ENCODE peak calls at places on chromosomes 1 and 21, in eight cellular contexts. One of them, this sample, is unnamed.

GRCh38 chr21:45457161-45457831 is 52.3 kb downstream of the COL18A1 start:
- DNase-seq in tibial artery: no peak
- DNase-seq in HepG2: no peak
- DNase-seq in mesendoderm: no peak
- DNase-seq in H1: no peak
- DNase-seq in H7: no peak
- DNase-seq in IMR-90: no peak
- DNase-seq in body of pancreas: no peak
- DNase-seq in this sample: no peak

GRCh38 chr21:38913120-38913975 is 107.6 kb downstream of the ETS2 start:
- DNase-seq in H1: peak; percentile 80
- DNase-seq in H7: peak; percentile 89
- DNase-seq in tibial artery: peak; percentile 84
- DNase-seq in mesendoderm: peak; percentile 78
- DNase-seq in IMR-90: peak; percentile 69
- DNase-seq in HepG2: no peak
- DNase-seq in body of pancreas: peak; percentile 92
- DNase-seq in this sample: peak; percentile 92

GRCh38 chr1:165773324-165773965 is 4.8 kb upstream of the TMCO1 start:
- DNase-seq in mesendoderm: peak; percentile 18
- DNase-seq in HepG2: peak; percentile 45
- DNase-seq in body of pancreas: no peak
- DNase-seq in H1: no peak
- DNase-seq in H7: no peak
- DNase-seq in IMR-90: peak; percentile 89
- DNase-seq in tibial artery: no peak
- DNase-seq in this sample: no peak

GRCh38 chr21:15564907-15565306 is 164.9 kb upstream of the USP25 start:
- DNase-seq in HepG2: no peak
- DNase-seq in H7: no peak
- DNase-seq in H1: no peak
- DNase-seq in mesendoderm: peak; percentile 61
- DNase-seq in body of pancreas: no peak
- DNase-seq in tibial artery: no peak
- DNase-seq in IMR-90: no peak
- DNase-seq in this sample: no peak

GRCh38 chr1:30034627-30035521 is 688.5 kb downstream of the MATN1 start:
- DNase-seq in HepG2: no peak
- DNase-seq in H1: peak; percentile 38
- DNase-seq in tibial artery: peak; percentile 32
- DNase-seq in H7: no peak
- DNase-seq in body of pancreas: no peak
- DNase-seq in IMR-90: peak; percentile 5
- DNase-seq in mesendoderm: peak; percentile 40
- DNase-seq in this sample: no peak

GRCh38 chr1:225152061-225152460 is 222.6 kb downstream of the DNAH14 start:
- DNase-seq in HepG2: no peak
- DNase-seq in tibial artery: no peak
- DNase-seq in H7: no peak
- DNase-seq in IMR-90: no peak
- DNase-seq in H1: no peak
- DNase-seq in mesendoderm: no peak
- DNase-seq in body of pancreas: no peak
- DNase-seq in this sample: no peak

GRCh38 chr1:33721416-33721815 is 142.5 kb upstream of the HMGB4 start:
- DNase-seq in tibial artery: no peak
- DNase-seq in HepG2: no peak
- DNase-seq in body of pancreas: no peak
- DNase-seq in H7: no peak
- DNase-seq in H1: no peak
- DNase-seq in IMR-90: no peak
- DNase-seq in mesendoderm: no peak
- DNase-seq in this sample: no peak

GRCh38 chr1:201405484-201405831 is 6.3 kb upstream of the LAD1 start:
- DNase-seq in H7: no peak
- DNase-seq in body of pancreas: peak; percentile 86
- DNase-seq in HepG2: peak; percentile 77
- DNase-seq in tibial artery: no peak
- DNase-seq in H1: no peak
- DNase-seq in IMR-90: no peak
- DNase-seq in mesendoderm: no peak
- DNase-seq in this sample: peak; percentile 56

GRCh38 chr1:151820940-151821339 is 10.7 kb downstream of the RORC start:
- DNase-seq in mesendoderm: no peak
- DNase-seq in body of pancreas: peak; percentile 77
- DNase-seq in tibial artery: no peak
- DNase-seq in H7: no peak
- DNase-seq in H1: no peak
- DNase-seq in HepG2: no peak
- DNase-seq in IMR-90: no peak
- DNase-seq in this sample: no peak

GRCh38 chr1:153537376-153537730 is 1.6 kb upstream of the S100A6 start:
- DNase-seq in mesendoderm: no peak
- DNase-seq in H1: no peak
- DNase-seq in IMR-90: no peak
- DNase-seq in HepG2: no peak
- DNase-seq in H7: no peak
- DNase-seq in tibial artery: peak; percentile 60
- DNase-seq in body of pancreas: no peak
- DNase-seq in this sample: no peak

GRCh38 chr1:180881806-180882509 is 30.7 kb upstream of the KIAA1614 start:
- DNase-seq in H7: peak; percentile 47
- DNase-seq in mesendoderm: peak; percentile 86
- DNase-seq in HepG2: peak; percentile 25
- DNase-seq in IMR-90: peak; percentile 67
- DNase-seq in tibial artery: no peak
- DNase-seq in body of pancreas: no peak
- DNase-seq in H1: no peak
- DNase-seq in this sample: no peak

GRCh38 chr1:209675567-209676154 is 449 bp downstream of the G0S2 start:
- DNase-seq in H7: peak; percentile 77
- DNase-seq in H1: peak; percentile 66
- DNase-seq in HepG2: no peak
- DNase-seq in IMR-90: peak; percentile 16
- DNase-seq in tibial artery: no peak
- DNase-seq in body of pancreas: peak; percentile 47
- DNase-seq in mesendoderm: peak; percentile 36
- DNase-seq in this sample: peak; percentile 86

GRCh38 chr1:230186003-230186863 is 119.2 kb downstream of the GALNT2 start:
- DNase-seq in HepG2: peak; percentile 95
- DNase-seq in tibial artery: no peak
- DNase-seq in mesendoderm: peak; percentile 84
- DNase-seq in body of pancreas: peak; percentile 86
- DNase-seq in H7: peak; percentile 72
- DNase-seq in H1: no peak
- DNase-seq in IMR-90: peak; percentile 93
- DNase-seq in this sample: no peak

GRCh38 chr1:5915587-5916571 is 76.3 kb downstream of the NPHP4 start:
- DNase-seq in H1: peak; percentile 45
- DNase-seq in HepG2: peak; percentile 30
- DNase-seq in IMR-90: peak; percentile 65
- DNase-seq in mesendoderm: peak; percentile 27
- DNase-seq in H7: peak; percentile 78
- DNase-seq in body of pancreas: peak; percentile 33
- DNase-seq in tibial artery: peak; percentile 38
- DNase-seq in this sample: no peak

GRCh38 chr1:243950166-243950565 is 100.1 kb upstream of the AKT3 start:
- DNase-seq in H1: peak; percentile 10
- DNase-seq in mesendoderm: peak; percentile 62
- DNase-seq in H7: no peak
- DNase-seq in tibial artery: no peak
- DNase-seq in IMR-90: peak; percentile 94
- DNase-seq in body of pancreas: no peak
- DNase-seq in HepG2: peak; percentile 11
- DNase-seq in this sample: no peak

GRCh38 chr1:111934346-111934745 is 55.1 kb downstream of the KCND3 start:
- DNase-seq in mesendoderm: no peak
- DNase-seq in HepG2: no peak
- DNase-seq in H7: no peak
- DNase-seq in H1: no peak
- DNase-seq in body of pancreas: no peak
- DNase-seq in tibial artery: no peak
- DNase-seq in IMR-90: no peak
- DNase-seq in this sample: no peak

GRCh38 chr1:207891148-207891547 is 19.8 kb downstream of the CD34 start:
- DNase-seq in H1: no peak
- DNase-seq in body of pancreas: no peak
- DNase-seq in tibial artery: no peak
- DNase-seq in HepG2: no peak
- DNase-seq in mesendoderm: no peak
- DNase-seq in H7: no peak
- DNase-seq in IMR-90: no peak
- DNase-seq in this sample: no peak

GRCh38 chr1:231699769-231700168 is 73.2 kb downstream of the DISC1 start:
- DNase-seq in mesendoderm: no peak
- DNase-seq in HepG2: no peak
- DNase-seq in tibial artery: no peak
- DNase-seq in H1: no peak
- DNase-seq in H7: no peak
- DNase-seq in body of pancreas: no peak
- DNase-seq in IMR-90: peak; percentile 24
- DNase-seq in this sample: no peak

DNA sequence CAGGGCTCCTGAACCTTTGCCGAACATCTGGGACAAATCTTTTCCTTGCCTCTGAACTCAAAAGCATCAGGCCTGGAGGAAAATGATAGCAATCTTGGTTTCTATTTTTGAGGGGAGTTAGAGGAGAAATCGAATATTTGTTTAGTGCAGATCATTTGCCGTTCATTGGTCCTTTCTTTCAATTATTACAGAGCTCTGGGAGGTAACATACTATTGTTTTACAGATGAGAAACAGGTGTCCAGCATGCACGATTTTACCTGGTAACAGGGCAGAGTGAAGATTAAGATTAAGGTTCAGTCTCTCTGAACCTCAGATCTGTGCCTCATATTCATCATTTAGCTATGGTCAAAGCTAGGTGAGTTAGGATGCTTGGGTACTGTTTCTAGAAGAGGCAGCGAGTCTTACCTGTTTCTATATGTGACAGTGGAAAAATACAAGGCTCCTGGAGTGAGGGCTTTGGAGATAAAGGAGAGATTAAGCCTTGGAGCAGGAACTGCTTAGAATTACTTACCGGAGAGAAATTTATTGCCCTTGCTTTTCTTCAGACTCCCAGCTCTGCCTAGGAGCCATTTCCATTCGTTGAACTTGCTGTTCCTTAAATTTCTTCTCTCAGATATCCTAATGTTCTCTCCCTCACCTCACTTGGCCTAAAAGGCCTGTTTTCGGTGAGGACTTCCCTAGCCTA is 1.4 kb downstream of the PRCC start:
- DNase-seq in mesendoderm: peak; percentile 71
- DNase-seq in IMR-90: no peak
- DNase-seq in body of pancreas: no peak
- DNase-seq in tibial artery: no peak
- DNase-seq in H7: no peak
- DNase-seq in H1: no peak
- DNase-seq in HepG2: no peak
- DNase-seq in this sample: no peak
- H3K4me3 ChIP-seq in mesendoderm: peak overlapping the region; percentile 45
- H3K4me3 ChIP-seq in IMR-90: peak overlapping the region; percentile 71
- H3K4me3 ChIP-seq in body of pancreas: peak overlapping the region; percentile 75
- H3K4me3 ChIP-seq in tibial artery: peak overlapping the region; percentile 82
- H3K4me3 ChIP-seq in H7: peak overlapping the region; percentile 93
- H3K4me3 ChIP-seq in H1: peak overlapping the region; percentile 67
- H3K4me3 ChIP-seq in HepG2: peak overlapping the region; percentile 100
- H3K4me3 ChIP-seq in this sample: peak overlapping the region; percentile 97

GRCh38 chr1:16212251-16212961 is at the start of gene ARHGEF19:
- DNase-seq in tibial artery: no peak
- DNase-seq in H7: peak; percentile 86
- DNase-seq in HepG2: no peak
- DNase-seq in body of pancreas: peak; percentile 89
- DNase-seq in mesendoderm: peak; percentile 82
- DNase-seq in H1: peak; percentile 87
- DNase-seq in IMR-90: no peak
- DNase-seq in this sample: peak; percentile 78
- H3K4me3 ChIP-seq in tibial artery: no peak within 1 kb of the TSS
- H3K4me3 ChIP-seq in H7: peak within 1 kb of the TSS; percentile 52
- H3K4me3 ChIP-seq in HepG2: no peak within 1 kb of the TSS
- H3K4me3 ChIP-seq in body of pancreas: no peak within 1 kb of the TSS
- H3K4me3 ChIP-seq in mesendoderm: peak within 1 kb of the TSS; percentile 3
- H3K4me3 ChIP-seq in H1: peak within 1 kb of the TSS; percentile 62
- H3K4me3 ChIP-seq in IMR-90: no peak within 1 kb of the TSS
- H3K4me3 ChIP-seq in this sample: peak within 1 kb of the TSS; percentile 15

DNA sequence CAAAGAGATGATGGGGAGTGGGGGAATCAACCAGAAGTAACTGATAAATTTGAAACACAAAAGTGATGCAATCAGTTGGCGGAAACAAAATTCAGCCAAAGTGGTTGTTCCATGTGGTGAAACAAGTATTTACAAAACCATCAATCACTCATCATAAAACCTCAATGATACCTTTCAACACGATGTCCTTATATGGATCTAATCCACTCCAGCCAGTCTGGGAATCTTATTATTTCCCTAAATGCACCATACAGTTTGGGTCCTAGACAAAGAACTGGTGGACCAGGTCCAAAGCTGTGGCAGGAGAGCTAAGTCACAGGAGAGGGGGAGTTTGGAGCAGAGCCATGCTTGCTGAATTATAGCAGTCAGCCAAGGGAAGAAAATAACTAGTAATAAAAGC is 303.7 kb upstream of the LRRC7 start:
- DNase-seq in tibial artery: peak; percentile 68
- DNase-seq in HepG2: no peak
- DNase-seq in H7: no peak
- DNase-seq in mesendoderm: no peak
- DNase-seq in body of pancreas: peak; percentile 16
- DNase-seq in IMR-90: no peak
- DNase-seq in H1: no peak
- DNase-seq in this sample: no peak
- H3K4me3 ChIP-seq in tibial artery: no peak overlapping the region
- H3K4me3 ChIP-seq in HepG2: no peak overlapping the region
- H3K4me3 ChIP-seq in H7: no peak overlapping the region
- H3K4me3 ChIP-seq in mesendoderm: no peak overlapping the region
- H3K4me3 ChIP-seq in body of pancreas: no peak overlapping the region
- H3K4me3 ChIP-seq in IMR-90: no peak overlapping the region
- H3K4me3 ChIP-seq in H1: no peak overlapping the region
- H3K4me3 ChIP-seq in this sample: no peak overlapping the region

DNA sequence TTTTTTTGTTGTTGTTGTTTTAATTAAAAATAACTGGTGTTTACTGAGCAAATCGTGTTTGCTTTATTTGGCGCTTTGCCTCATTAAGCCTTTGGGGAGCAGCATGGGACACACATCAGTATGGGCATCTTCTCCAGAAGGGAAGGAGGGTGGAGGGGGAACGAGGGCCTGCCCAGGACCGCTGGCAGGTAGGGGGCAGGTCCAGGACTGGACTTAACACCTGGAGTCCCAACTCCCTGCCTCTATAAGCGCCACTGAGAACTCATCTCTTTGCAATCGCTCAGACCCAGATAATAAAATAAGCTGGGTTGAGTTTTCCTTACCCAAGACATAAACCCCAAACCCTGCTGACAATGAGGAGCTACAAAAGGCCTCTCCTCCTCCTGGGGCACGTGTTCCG is 15.1 kb downstream of the ABCG1 start:
- DNase-seq in mesendoderm: peak; percentile 8
- DNase-seq in H7: no peak
- DNase-seq in tibial artery: no peak
- DNase-seq in H1: no peak
- DNase-seq in body of pancreas: no peak
- DNase-seq in IMR-90: no peak
- DNase-seq in HepG2: no peak
- DNase-seq in this sample: no peak
- H3K4me3 ChIP-seq in mesendoderm: no peak overlapping the region
- H3K4me3 ChIP-seq in H7: no peak overlapping the region
- H3K4me3 ChIP-seq in tibial artery: peak overlapping the region; percentile 67
- H3K4me3 ChIP-seq in H1: no peak overlapping the region
- H3K4me3 ChIP-seq in body of pancreas: no peak overlapping the region
- H3K4me3 ChIP-seq in IMR-90: no peak overlapping the region
- H3K4me3 ChIP-seq in HepG2: no peak overlapping the region
- H3K4me3 ChIP-seq in this sample: peak overlapping the region; percentile 44